ENCODE peak calls at places on chromosome 18, in five cellular contexts. I is astrocyte of the spinal cord, P is tibial artery, M is brain microvascular endothelial cell, Y is AG10803. R is an unnamed sample.

GRCh38 chr18:36446059-36446458 is 148.5 kb downstream of the FHOD3 start:
- DNase-seq in Y (no peak), P (no peak), I (no peak), M (no peak), R (no peak)

GRCh38 chr18:59905686-59906091 is 5.9 kb downstream of the PMAIP1 start:
- DNase-seq in P (no peak), M (no peak), Y (no peak), I (no peak), R (no peak)

GRCh38 chr18:61308795-61309393 is 24.3 kb upstream of the CDH20 start:
- DNase-seq in I (peak; percentile 27), M (peak; percentile 64), P (no peak), Y (no peak), R (no peak)

GRCh38 chr18:75170022-75170789 is 38.7 kb downstream of the PTGR3 start:
- DNase-seq in P (no peak), I (no peak), M (no peak), Y (no peak), R (no peak)

GRCh38 chr18:22020127-22020866 is 149.1 kb upstream of the GATA6 start:
- DNase-seq in P (no peak), M (no peak), Y (no peak), I (no peak), R (no peak)

GRCh38 chr18:23170137-23170536 is 34.9 kb downstream of the CABLES1 start:
- DNase-seq in M (no peak), P (no peak), I (no peak), Y (no peak), R (no peak)

GRCh38 chr18:75475228-75475627 is 47.7 kb upstream of the SMIM21 start:
- DNase-seq in M (peak; percentile 60), I (peak; percentile 86), Y (peak; percentile 94), P (no peak), R (peak; percentile 90)

GRCh38 chr18:13558132-13558531 is 168.2 kb downstream of the FAM210A start:
- DNase-seq in M (peak; percentile 24), P (no peak), Y (peak; percentile 49), I (peak; percentile 33), R (peak; percentile 27)

GRCh38 chr18:57909620-57910019 is 106.5 kb upstream of the ATP8B1 start:
- DNase-seq in Y (no peak), P (no peak), I (peak; percentile 28), M (peak; percentile 53), R (no peak)

GRCh38 chr18:8368490-8369217 is 240.6 kb upstream of the RAB12 start:
- DNase-seq in Y (no peak), P (no peak), M (no peak), I (peak; percentile 14), R (no peak)

GRCh38 chr18:23629444-23629946 is 33.2 kb downstream of the ANKRD29 start:
- DNase-seq in M (no peak), P (no peak), Y (no peak), I (no peak), R (no peak)

GRCh38 chr18:11553098-11553940 is 56.1 kb upstream of the SLC35G4 start:
- DNase-seq in P (no peak), Y (peak; percentile 56), I (peak; percentile 64), M (peak; percentile 55), R (peak; percentile 66)

GRCh38 chr18:7814754-7815315 is 247.7 kb downstream of the PTPRM start:
- DNase-seq in M (no peak), I (no peak), P (no peak), Y (no peak), R (no peak)

GRCh38 chr18:5455644-5456043 is 88.2 kb downstream of the EPB41L3 start:
- DNase-seq in Y (peak; percentile 40), I (peak; percentile 82), P (no peak), M (peak; percentile 81), R (peak; percentile 93)

GRCh38 chr18:58911241-58911640 is 46.6 kb downstream of the ZNF532 start:
- DNase-seq in P (no peak), I (no peak), M (no peak), Y (peak; percentile 41), R (no peak)

GRCh38 chr18:10490401-10491289 is 35.2 kb upstream of the NAPG start:
- DNase-seq in M (no peak), I (no peak), P (no peak), Y (no peak), R (no peak)

GRCh38 chr18:10431680-10432079 is 22.8 kb upstream of the APCDD1 start:
- DNase-seq in Y (no peak), P (no peak), M (no peak), I (no peak), R (no peak)

GRCh38 chr18:3982541-3982940 is 472.6 kb downstream of the DLGAP1 start:
- DNase-seq in I (peak; percentile 24), P (no peak), M (no peak), Y (peak; percentile 58), R (no peak)

GRCh38 chr18:4004176-4004829 is 450.8 kb downstream of the DLGAP1 start:
- DNase-seq in M (peak; percentile 3), I (peak; percentile 44), Y (no peak), P (no peak), R (peak; percentile 6)

GRCh38 chr18:46110406-46110805 is 6.2 kb downstream of the HAUS1 start:
- DNase-seq in Y (no peak), I (no peak), M (no peak), P (no peak), R (no peak)

GRCh38 chr18:13562494-13563029 is 163.8 kb downstream of the FAM210A start:
- DNase-seq in I (no peak), P (no peak), M (no peak), Y (no peak), R (no peak)

GRCh38 chr18:52764271-52764670 is 424.3 kb downstream of the DCC start:
- DNase-seq in I (no peak), Y (no peak), P (no peak), M (no peak), R (no peak)

GRCh38 chr18:44036500-44036899 is 644.2 kb upstream of the SETBP1 start:
- DNase-seq in I (no peak), Y (no peak), P (no peak), M (no peak), R (peak; percentile 19)

GRCh38 chr18:63376493-63377053 is 9.6 kb upstream of the KDSR start:
- DNase-seq in Y (peak; percentile 81), I (no peak), P (no peak), M (peak; percentile 54), R (peak; percentile 93)

GRCh38 chr18:77567202-77567601 is 317.6 kb downstream of the GALR1 start:
- DNase-seq in Y (no peak), M (no peak), I (no peak), P (no peak), R (no peak)

GRCh38 chr18:55588001-55588875 is at the start of gene TCF4:
- DNase-seq in I (peak; percentile 64), P (peak; percentile 74), M (peak; percentile 34), Y (peak; percentile 59), R (peak; percentile 66)

GRCh38 chr18:55586841-55587240 is 1.2 kb downstream of the TCF4 start:
- DNase-seq in M (peak; percentile 16), Y (peak; percentile 82), P (no peak), I (peak; percentile 58), R (peak; percentile 62)

GRCh38 chr18:55587341-55588000 is 521 bp downstream of the TCF4 start:
- DNase-seq in I (peak; percentile 56), M (peak; percentile 14), Y (peak; percentile 40), P (peak; percentile 71), R (peak; percentile 65)

GRCh38 chr18:55585050-55585449 is 2.9 kb downstream of the TCF4 start:
- DNase-seq in M (no peak), P (no peak), Y (no peak), I (peak; percentile 18), R (no peak)

DNA sequence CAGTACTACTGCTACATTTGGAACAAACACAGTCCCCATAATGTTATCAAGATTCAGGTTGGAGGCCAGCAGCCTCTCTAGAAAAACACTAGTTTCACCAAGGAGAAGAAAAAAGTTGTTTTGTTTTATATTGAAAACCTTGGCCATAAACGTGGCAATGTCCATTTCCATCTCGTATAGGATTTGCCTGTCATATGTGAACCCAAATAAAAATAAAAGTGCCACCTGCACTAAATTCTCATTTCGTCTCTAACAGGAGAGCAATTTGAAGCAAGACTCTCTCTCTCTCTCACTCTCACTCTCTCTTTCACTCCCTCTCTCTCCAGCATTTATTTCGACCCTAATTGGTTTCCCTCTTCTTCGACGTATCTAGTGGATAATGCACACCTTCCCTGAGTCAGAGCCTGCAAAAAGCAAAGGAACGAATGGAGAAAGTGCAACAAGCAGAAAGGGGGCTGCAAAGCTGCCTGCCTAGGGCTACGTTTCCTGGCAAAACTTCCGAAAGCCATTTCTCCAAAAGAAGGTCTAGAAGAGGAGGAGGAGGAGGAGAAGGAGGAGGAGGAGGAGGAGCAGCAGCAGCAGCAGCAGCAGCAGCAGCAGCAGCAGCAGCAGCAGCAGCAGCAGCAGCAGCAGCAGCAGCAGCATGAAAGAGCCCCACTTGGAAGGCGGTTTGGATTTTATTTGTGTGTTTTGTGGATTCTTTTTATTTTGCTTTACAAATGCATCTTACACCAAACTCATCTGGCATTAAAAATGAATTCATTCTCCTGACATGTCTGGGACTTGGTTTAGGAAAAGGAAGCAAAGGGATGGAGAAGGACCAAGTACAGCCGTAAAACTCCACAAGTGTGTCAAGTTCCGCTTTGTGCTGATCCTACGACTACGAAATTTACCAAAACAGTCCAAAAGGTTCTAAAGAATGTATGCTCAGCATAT is 2.1 kb downstream of the TCF4 start:
- DNase-seq in M (no peak), I (peak; percentile 59), Y (no peak), P (no peak), R (peak; percentile 50)
- H3K4me3 ChIP-seq in M (peak overlapping the region; percentile 59), I (peak overlapping the region; percentile 79), Y (peak overlapping the region; percentile 67), P (peak overlapping the region; percentile 85), R (peak overlapping the region; percentile 68)

DNA sequence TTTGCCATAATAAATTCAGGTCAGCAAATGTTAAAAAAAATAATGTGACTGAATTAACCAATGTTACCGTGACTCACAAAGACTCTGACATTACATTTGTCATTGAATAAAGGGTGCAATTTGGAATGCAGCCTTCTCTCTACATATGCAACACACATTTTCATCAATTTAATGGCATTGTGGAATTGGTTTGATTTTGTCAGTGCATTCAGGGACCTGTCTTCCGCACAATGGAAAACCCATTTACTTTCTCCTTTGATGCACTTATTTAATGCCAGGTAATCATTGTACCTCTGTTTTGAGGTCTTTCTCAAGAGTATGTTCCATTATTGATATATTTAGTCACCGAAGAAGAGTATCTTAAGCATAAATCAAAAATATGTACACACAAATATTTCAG is 1099.3 kb downstream of the SOCS6 start:
- DNase-seq in M (no peak), I (no peak), Y (no peak), P (no peak), R (no peak)
- TF ChIP-seq CTCF in M (no peak), I (no peak), Y (no peak), P (no peak), R (no peak)

DNA sequence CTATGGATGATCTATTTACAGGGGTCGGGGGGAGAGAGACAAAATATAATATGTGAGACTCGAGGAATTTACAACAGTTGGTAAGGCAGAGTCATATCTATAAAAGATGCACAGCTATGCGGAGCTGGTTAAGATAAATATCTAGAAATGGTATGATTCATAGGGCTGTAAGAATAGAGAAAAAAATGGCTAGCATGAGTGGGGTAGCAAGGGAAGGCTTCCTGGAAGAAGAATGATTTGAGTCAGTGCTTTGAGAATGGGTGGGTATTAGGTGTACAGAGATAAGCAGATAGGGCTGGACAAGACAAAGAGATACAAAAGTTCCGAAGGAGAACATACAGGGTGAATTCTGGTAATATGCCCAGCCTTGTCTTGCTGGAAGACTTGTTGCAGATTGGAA is 291.5 kb upstream of the CCDC68 start:
- DNase-seq in I (peak; percentile 47), M (peak; percentile 50), Y (peak; percentile 39), P (no peak), R (peak; percentile 71)
- H3K4me3 ChIP-seq in I (no peak overlapping the region), M (no peak overlapping the region), Y (peak overlapping the region; percentile 29), P (no peak overlapping the region), R (no peak overlapping the region)

DNA sequence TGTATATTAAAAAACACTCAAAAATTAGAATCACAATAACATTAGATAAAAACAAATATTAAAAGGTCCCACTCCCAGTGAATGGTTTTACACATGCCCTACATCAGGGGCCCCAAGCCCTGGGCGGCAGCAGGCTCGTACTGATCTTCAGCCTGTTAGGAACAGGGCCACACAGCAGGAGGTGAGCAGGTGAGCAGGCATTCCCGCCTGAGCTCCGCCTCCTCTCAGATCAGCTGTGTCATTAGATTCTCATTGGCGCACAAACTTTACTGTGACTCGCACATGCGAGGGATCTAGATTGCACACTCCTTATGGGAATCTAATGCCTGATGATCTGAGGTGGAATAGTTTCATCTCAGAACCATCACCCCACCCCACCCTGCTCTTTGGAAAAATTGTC is 74.2 kb downstream of the MBD2 start:
- DNase-seq in M (no peak), I (no peak), P (no peak), Y (no peak), R (no peak)
- TF ChIP-seq CTCF in M (no peak), I (no peak), P (no peak), Y (no peak), R (no peak)